ENCODE peak calls at places on chromosome 18, in five cellular contexts. J, U, K, Z and L are unnamed samples.

GRCh38 chr18:26407721-26408601 is 140.4 kb downstream of the KCTD1 start:
- DNase-seq in J (no peak), U (no peak), K (no peak), Z (no peak), L (no peak)

GRCh38 chr18:34970106-34970505 is 71.1 kb upstream of the MAPRE2 start:
- DNase-seq in J (no peak), U (no peak), K (no peak), Z (no peak), L (no peak)

GRCh38 chr18:58668897-58669296 is 2.4 kb upstream of the MALT1 start:
- DNase-seq in J (no peak), U (no peak), K (no peak), Z (no peak), L (no peak)

GRCh38 chr18:25896178-25896780 is 194.1 kb downstream of the SS18 start:
- DNase-seq in J (no peak), U (peak; percentile 27), K (peak; percentile 75), Z (peak; percentile 58), L (peak; percentile 16)

GRCh38 chr18:39057423-39058057 is 1491.9 kb upstream of the CELF4 start:
- DNase-seq in J (no peak), U (no peak), K (no peak), Z (no peak), L (no peak)

GRCh38 chr18:13809025-13809384 is 14.9 kb upstream of the MC5R start:
- DNase-seq in J (peak; percentile 62), U (no peak), K (no peak), Z (peak; percentile 24), L (peak; percentile 94)

GRCh38 chr18:22800551-22800951 is 132.6 kb upstream of the RBBP8 start:
- DNase-seq in J (no peak), U (no peak), K (no peak), Z (no peak), L (peak; percentile 50)

GRCh38 chr18:13375302-13376255 is 157.0 kb downstream of the LDLRAD4 start:
- DNase-seq in J (peak; percentile 27), U (no peak), K (no peak), Z (peak; percentile 73), L (peak; percentile 25)

GRCh38 chr18:70520867-70521266 is 232.0 kb downstream of the SOCS6 start:
- DNase-seq in J (no peak), U (no peak), K (no peak), Z (no peak), L (no peak)

GRCh38 chr18:67845035-67845434 is 328.5 kb upstream of the DSEL start:
- DNase-seq in J (no peak), U (no peak), K (peak; percentile 2), Z (no peak), L (no peak)

GRCh38 chr18:56278643-56279042 is 359.7 kb downstream of the TXNL1 start:
- DNase-seq in J (no peak), U (no peak), K (no peak), Z (no peak), L (no peak)

GRCh38 chr18:66495844-66496243 is 108.0 kb downstream of the CDH19 start:
- DNase-seq in J (peak; percentile 47), U (peak; percentile 75), K (peak; percentile 86), Z (peak; percentile 82), L (peak; percentile 31)

GRCh38 chr18:38453880-38454279 is 888.3 kb upstream of the CELF4 start:
- DNase-seq in J (no peak), U (no peak), K (no peak), Z (peak; percentile 86), L (no peak)

GRCh38 chr18:43665239-43665788 is 388.0 kb upstream of the SYT4 start:
- DNase-seq in J (no peak), U (no peak), K (no peak), Z (no peak), L (no peak)

GRCh38 chr18:67232991-67233390 is 283.5 kb downstream of the DSEL start:
- DNase-seq in J (no peak), U (no peak), K (no peak), Z (no peak), L (no peak)

GRCh38 chr18:77622009-77622692 is 372.5 kb downstream of the GALR1 start:
- DNase-seq in J (no peak), U (no peak), K (peak; percentile 2), Z (no peak), L (peak; percentile 34)

GRCh38 chr18:75405341-75405740 is 22.2 kb downstream of the SMIM21 start:
- DNase-seq in J (no peak), U (no peak), K (no peak), Z (no peak), L (no peak)

GRCh38 chr18:51030537-51031258 is 685 bp downstream of the SMAD4 start:
- DNase-seq in J (peak; percentile 77), U (peak; percentile 67), K (peak; percentile 62), Z (peak; percentile 70), L (peak; percentile 72)

GRCh38 chr18:62324355-62324828 is 718 bp upstream of the TNFRSF11A start:
- DNase-seq in J (no peak), U (no peak), K (no peak), Z (peak; percentile 32), L (no peak)

GRCh38 chr18:50747849-50748242 is 72.0 kb downstream of the MRO start:
- DNase-seq in J (no peak), U (no peak), K (no peak), Z (no peak), L (no peak)

GRCh38 chr18:37243756-37244155 is 321.8 kb downstream of the CELF4 start:
- DNase-seq in J (no peak), U (no peak), K (no peak), Z (peak; percentile 12), L (no peak)

GRCh38 chr18:36109737-36110136 is 19.4 kb downstream of the SLC39A6 start:
- DNase-seq in J (no peak), U (no peak), K (no peak), Z (no peak), L (no peak)

GRCh38 chr18:23690505-23691068 is 1.3 kb downstream of the LAMA3 start:
- DNase-seq in J (no peak), U (peak; percentile 6), K (no peak), Z (no peak), L (no peak)

DNA sequence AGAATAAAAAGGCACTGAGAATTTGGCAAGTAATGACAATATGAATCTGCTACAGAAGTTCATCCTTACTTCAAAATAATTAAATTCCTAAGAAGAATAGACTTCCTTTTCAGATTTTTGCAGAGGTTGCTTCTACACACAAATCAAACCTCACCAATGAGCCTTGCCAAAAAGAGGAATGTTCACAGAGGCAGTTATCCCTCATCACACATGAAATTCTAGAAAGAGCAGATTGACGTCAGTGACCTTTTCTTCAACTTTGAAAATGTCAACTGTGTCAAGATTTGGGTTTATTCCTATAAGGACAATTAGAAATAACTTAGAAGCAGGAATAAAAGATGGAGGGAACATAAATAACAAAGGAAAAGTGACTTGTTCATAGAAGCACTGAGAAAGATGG is 64.6 kb downstream of the MBD2 start:
- DNase-seq in J (no peak), U (no peak), K (no peak), Z (no peak), L (no peak)
- H3K36me3 ChIP-seq in J (peaks cover 33% of the 10 kb centered on the region), U (peaks cover 42% of the 10 kb centered on the region), K (peaks cover 21% of the 10 kb centered on the region), Z (no peaks in the 10 kb centered on the region), L (peaks cover 27% of the 10 kb centered on the region)

DNA sequence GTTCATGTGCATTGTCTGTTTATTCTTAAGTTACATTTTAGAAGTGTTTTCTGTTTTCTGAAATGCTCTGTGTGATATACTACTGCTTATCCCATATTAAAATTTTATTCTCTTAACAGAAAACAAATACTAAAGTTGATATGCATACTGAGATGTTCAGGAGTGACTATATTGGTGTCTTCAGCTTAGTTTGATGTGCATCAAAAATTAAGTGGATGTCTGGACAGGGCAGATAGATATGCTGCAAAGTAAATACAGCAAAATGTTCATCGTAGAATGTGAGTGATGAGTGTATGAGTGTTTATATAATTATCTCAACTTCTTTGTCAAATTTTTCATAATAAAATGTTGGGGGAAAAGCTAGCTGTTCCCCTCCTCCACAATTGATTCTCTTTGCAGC is 13.2 kb downstream of the VAPA start:
- DNase-seq in J (no peak), U (no peak), K (no peak), Z (no peak), L (no peak)
- H3K36me3 ChIP-seq in J (no peaks in the 10 kb centered on the region), U (peaks cover 13% of the 10 kb centered on the region), K (no peaks in the 10 kb centered on the region), Z (no peaks in the 10 kb centered on the region), L (no peaks in the 10 kb centered on the region)

GRCh38 chr18:49274188-49274714 is 186.2 kb downstream of the DYM start:
- DNase-seq in J (no peak), U (no peak), K (no peak), Z (no peak), L (no peak)
- H3K36me3 ChIP-seq in J (peaks cover 10% of the 10 kb centered on the region), U (no peaks in the 10 kb centered on the region), K (no peaks in the 10 kb centered on the region), Z (no peaks in the 10 kb centered on the region), L (no peaks in the 10 kb centered on the region)

DNA sequence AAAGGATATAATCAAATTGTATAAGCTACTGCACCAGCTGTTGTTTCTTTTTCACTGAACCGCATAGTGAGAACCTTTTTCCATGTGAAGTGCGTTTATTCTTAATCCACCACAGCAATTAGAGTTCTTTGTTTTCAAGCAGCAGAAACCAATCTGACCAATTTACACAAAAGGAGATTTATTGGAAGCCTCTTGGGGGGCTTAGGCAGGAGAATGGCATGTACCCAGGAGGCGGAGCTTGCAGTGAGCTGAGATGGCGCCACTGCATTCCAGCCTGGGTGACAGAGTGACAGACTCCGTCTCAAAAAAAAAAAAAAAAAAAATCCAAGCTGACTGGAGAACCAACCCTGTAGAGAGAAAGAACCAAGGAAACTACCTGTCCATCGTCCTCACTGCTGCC is 10.0 kb downstream of the ADNP2 start:
- DNase-seq in J (no peak), U (peak; percentile 40), K (no peak), Z (peak; percentile 75), L (no peak)
- H3K36me3 ChIP-seq in J (peaks cover 2% of the 10 kb centered on the region), U (peaks cover 89% of the 10 kb centered on the region), K (peaks cover 28% of the 10 kb centered on the region), Z (no peaks in the 10 kb centered on the region), L (no peaks in the 10 kb centered on the region)